ENCODE peak calls at places on chromosomes 5 and 9, in eight cellular contexts. Z is NCI-H2107; D is NCI-H446 treated with DMSO at 0.1 percent for 48 hours; X is left ventricle myocardium inferior; R is NCI-H1105; O is fibroblast of lung; Q is ELF-1; J is stimulated activated CD4-positive, alpha-beta T cell treated with anti-CD3 and anti-CD28 coated beads, TNF-alpha, amount 100 ng/mL, for 4 hours. I is an unnamed sample.

GRCh38 chr5:180007582-180007981 is 64.0 kb downstream of the RNF130 start:
- DNase-seq in R (no peak), Q (peak; percentile 46), Z (peak; percentile 31), O (no peak), D (peak; percentile 71), X (peak; percentile 29), J (no peak), I (peak; percentile 76)

GRCh38 chr9:129422843-129423700 is 197.8 kb downstream of the C9orf50 start:
- DNase-seq in R (no peak), D (no peak), O (peak; percentile 21), X (no peak), J (no peak), Z (no peak), Q (no peak), I (peak; percentile 38)

GRCh38 chr9:35518212-35518917 is 28.5 kb downstream of the RUSC2 start:
- DNase-seq in X (no peak), J (no peak), D (no peak), Z (no peak), Q (peak; percentile 93), O (peak; percentile 98), R (no peak), I (peak; percentile 25)

GRCh38 chr9:86868611-86869010 is 78.7 kb downstream of the GAS1 start:
- DNase-seq in Z (no peak), O (no peak), D (no peak), Q (no peak), X (no peak), R (no peak), J (no peak), I (no peak)

GRCh38 chr5:127826011-127826410 is 122.8 kb downstream of the CCDC192 start:
- DNase-seq in D (no peak), R (no peak), O (peak; percentile 83), X (no peak), J (no peak), Q (no peak), Z (no peak), I (no peak)

GRCh38 chr5:71810023-71810422 is 90.9 kb downstream of the CARTPT start:
- DNase-seq in D (no peak), Q (peak; percentile 59), O (no peak), R (no peak), X (no peak), Z (no peak), J (no peak), I (no peak)

GRCh38 chr9:99004717-99005460 is 61.2 kb downstream of the COL15A1 start:
- DNase-seq in X (no peak), R (no peak), J (no peak), Z (no peak), Q (no peak), O (no peak), D (no peak), I (no peak)

GRCh38 chr9:99485461-99485860 is 263.4 kb downstream of the SEC61B start:
- DNase-seq in R (no peak), O (peak; percentile 46), X (no peak), Z (no peak), D (no peak), Q (no peak), J (no peak), I (no peak)

GRCh38 chr9:117487555-117488175 is 72.8 kb upstream of the ASTN2 start:
- DNase-seq in O (peak; percentile 20), Z (peak; percentile 63), Q (peak; percentile 95), D (peak; percentile 45), X (peak; percentile 43), J (no peak), R (peak; percentile 88), I (peak; percentile 92)